ENCODE peak calls at places on chromosomes 7 and 10, in ten cellular contexts. Q, N, T, U, I, R, L, A, E and K are unnamed samples. For H3K36me3, the result is how much of the 10 kb centered on the place peaks cover.

GRCh38 chr7:116395125-116395791 is 104.3 kb upstream of the CAV2 start:
- DNase-seq in I (no peak), Q (no peak), L (no peak), N (peak), T (peak), E (peak), A (no peak), U (no peak), R (no peak), K (no peak)

GRCh38 chr10:93458821-93459257 is 23.3 kb downstream of the MYOF start:
- DNase-seq in N (peak), L (peak), Q (no peak), I (no peak), U (no peak), T (peak), A (peak), E (peak), R (peak), K (peak)

GRCh38 chr10:62103857-62104256 is 164.8 kb downstream of the RTKN2 start:
- DNase-seq in R (no peak), T (no peak), E (no peak), Q (no peak), L (no peak), I (no peak), U (no peak), A (no peak), N (no peak), K (no peak)

GRCh38 chr10:49056356-49056755 is 59.0 kb downstream of the VSTM4 start:
- DNase-seq in L (no peak), I (no peak), T (no peak), R (peak), Q (no peak), E (no peak), N (no peak), U (no peak), A (no peak), K (no peak)

GRCh38 chr10:34764347-34764991 is 50.6 kb downstream of the PARD3 start:
- DNase-seq in U (no peak), A (no peak), N (no peak), I (no peak), E (no peak), Q (no peak), L (no peak), T (no peak), R (no peak), K (no peak)

GRCh38 chr10:27742926-27743735 is 2.5 kb downstream of the MKX start:
- DNase-seq in A (peak), E (peak), U (no peak), N (no peak), L (peak), R (no peak), Q (peak), I (peak), T (peak), K (peak)

GRCh38 chr10:31749981-31750850 is 178.4 kb downstream of the ARHGAP12 start:
- DNase-seq in E (no peak), Q (no peak), I (no peak), R (peak), T (peak), A (peak), L (no peak), U (no peak), N (no peak), K (peak)

GRCh38 chr10:4234661-4235060 is 449.7 kb upstream of the KLF6 start:
- DNase-seq in R (no peak), L (no peak), Q (peak), U (peak), N (no peak), A (no peak), T (no peak), E (no peak), I (no peak), K (no peak)

GRCh38 chr7:99514050-99514449 is 9.6 kb downstream of the ZKSCAN5 start:
- DNase-seq in L (no peak), Q (no peak), E (no peak), A (no peak), N (no peak), I (no peak), U (no peak), R (no peak), T (no peak), K (no peak)

GRCh38 chr10:104328916-104329710 is 9.2 kb downstream of the ITPRIP start:
- DNase-seq in I (no peak), T (peak), Q (peak), A (peak), L (peak), E (peak), U (peak), N (peak), R (peak), K (no peak)

GRCh38 chr7:26853788-26854393 is 10.5 kb downstream of the SKAP2 start:
- DNase-seq in L (no peak), T (peak), R (no peak), U (no peak), A (no peak), E (peak), N (no peak), Q (peak), I (no peak), K (no peak)

GRCh38 chr10:24119919-24120318 is 89.0 kb upstream of the KIAA1217 start:
- DNase-seq in U (no peak), E (no peak), L (no peak), A (no peak), T (no peak), Q (no peak), N (no peak), I (no peak), R (no peak), K (no peak)

GRCh38 chr10:24120651-24121050 is 88.3 kb upstream of the KIAA1217 start:
- DNase-seq in E (no peak), U (no peak), L (no peak), T (no peak), N (no peak), A (no peak), Q (no peak), R (no peak), I (no peak), K (no peak)

GRCh38 chr10:24115403-24115802 is 93.5 kb upstream of the KIAA1217 start:
- DNase-seq in I (no peak), U (no peak), R (no peak), T (no peak), A (no peak), E (no peak), Q (no peak), L (no peak), N (no peak), K (no peak)

GRCh38 chr10:24114561-24114960 is 94.4 kb upstream of the KIAA1217 start:
- DNase-seq in E (no peak), L (no peak), I (no peak), A (no peak), T (no peak), R (no peak), Q (no peak), N (no peak), U (no peak), K (no peak)

DNA sequence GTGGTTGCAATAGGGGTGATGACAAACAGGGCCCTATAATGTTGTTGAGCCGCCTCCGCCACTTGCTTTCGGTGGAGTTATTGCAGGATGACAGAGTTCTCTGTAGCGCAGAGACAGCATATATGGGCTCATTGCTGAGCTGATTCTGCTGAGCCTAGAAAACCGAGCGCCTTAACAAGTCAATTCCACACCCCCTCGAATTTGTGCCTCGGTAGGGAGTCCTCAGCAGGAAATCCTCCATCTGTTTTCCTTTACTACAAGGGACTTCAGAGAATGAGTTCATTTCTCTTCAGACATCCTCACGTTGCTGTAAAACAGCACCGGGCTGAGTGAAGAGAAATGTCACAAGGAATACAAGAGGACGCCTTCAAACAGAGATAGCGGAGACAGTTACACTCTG is 90.7 kb upstream of the KIAA1217 start:
- DNase-seq in U (no peak), L (no peak), Q (no peak), T (no peak), I (no peak), E (no peak), N (no peak), R (peak), A (no peak), K (no peak)
- H3K4me3 ChIP-seq in U (no peak), L (peak), Q (no peak), T (no peak), I (no peak), E (no peak), N (no peak), R (no peak), A (peak), K (no peak)

DNA sequence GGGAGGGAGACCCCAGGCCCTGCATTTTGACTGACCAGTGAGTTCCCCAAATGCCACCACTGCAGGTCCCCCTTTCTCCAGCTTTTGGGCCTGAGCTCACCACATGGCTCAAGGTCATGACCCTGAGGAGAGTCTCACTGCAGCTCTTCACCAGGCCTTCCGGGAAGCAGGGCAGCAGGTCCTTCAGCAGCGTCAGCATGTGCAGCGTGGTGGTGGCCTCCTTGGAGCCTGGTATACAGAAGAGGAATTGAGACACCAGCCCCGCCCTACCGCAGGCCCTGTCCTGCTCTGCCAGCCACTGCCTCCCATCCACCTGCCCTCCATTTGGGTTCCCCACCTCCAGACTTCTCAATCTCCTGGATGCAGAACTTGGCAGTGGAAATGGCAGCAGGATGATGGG is 13.0 kb downstream of the RRP12 start:
- DNase-seq in A (no peak), R (peak), I (no peak), L (no peak), N (no peak), U (no peak), E (no peak), T (no peak), Q (no peak), K (no peak)
- H3K36me3 ChIP-seq in A (under half), R (half or more), I (under half), L (half or more), N (under half), U (under half), E (under half), T (under half), Q (under half), K (under half)

DNA sequence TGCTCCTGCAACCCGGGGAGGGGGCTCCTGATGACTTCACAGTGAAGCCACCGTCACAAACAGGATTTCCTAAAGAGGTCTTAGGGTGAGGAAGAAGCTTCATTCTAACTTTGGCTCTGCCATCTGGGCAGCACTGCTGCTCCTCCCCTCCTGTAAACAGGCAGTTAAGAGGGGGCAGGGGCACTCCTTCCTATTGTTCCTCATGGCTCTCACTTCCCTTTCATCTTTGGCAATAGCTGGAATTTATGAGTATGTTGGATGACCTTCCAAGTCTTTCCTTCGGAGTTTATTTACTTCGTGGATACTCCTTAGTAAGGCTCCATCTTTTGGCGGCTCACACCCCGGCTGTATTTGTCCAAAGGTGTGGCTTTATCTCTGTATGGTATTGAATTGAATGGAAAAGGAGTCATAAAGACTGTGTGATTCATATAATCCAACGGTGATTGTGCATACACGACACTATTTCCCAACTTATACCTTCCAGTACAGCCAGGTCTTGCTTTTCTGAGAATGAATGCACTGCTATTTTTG is 55.4 kb upstream of the FAM133B start:
- DNase-seq in E (peak), T (peak), A (no peak), I (peak), R (peak), L (no peak), N (peak), Q (no peak), U (no peak), K (no peak)
- H3K4me3 ChIP-seq in E (no peak), T (no peak), A (no peak), I (no peak), R (no peak), L (no peak), N (no peak), Q (no peak), U (no peak), K (no peak)

GRCh38 chr7:139246905-139247304 is 15.9 kb downstream of the UBN2 start:
- DNase-seq in R (no peak), L (no peak), A (no peak), N (no peak), E (peak), U (no peak), I (no peak), Q (no peak), T (no peak), K (no peak)

GRCh38 chr7:139245401-139245800 is 14.4 kb downstream of the UBN2 start:
- DNase-seq in A (no peak), T (no peak), I (no peak), U (no peak), N (no peak), E (no peak), L (no peak), Q (no peak), R (no peak), K (no peak)

GRCh38 chr7:139246494-139246893 is 15.5 kb downstream of the UBN2 start:
- DNase-seq in N (no peak), R (no peak), T (no peak), L (no peak), U (no peak), I (no peak), E (no peak), Q (no peak), A (no peak), K (no peak)

GRCh38 chr7:139242741-139243281 is 11.8 kb downstream of the UBN2 start:
- DNase-seq in T (peak), I (no peak), Q (no peak), A (no peak), L (no peak), R (no peak), U (no peak), E (peak), N (peak), K (no peak)

DNA sequence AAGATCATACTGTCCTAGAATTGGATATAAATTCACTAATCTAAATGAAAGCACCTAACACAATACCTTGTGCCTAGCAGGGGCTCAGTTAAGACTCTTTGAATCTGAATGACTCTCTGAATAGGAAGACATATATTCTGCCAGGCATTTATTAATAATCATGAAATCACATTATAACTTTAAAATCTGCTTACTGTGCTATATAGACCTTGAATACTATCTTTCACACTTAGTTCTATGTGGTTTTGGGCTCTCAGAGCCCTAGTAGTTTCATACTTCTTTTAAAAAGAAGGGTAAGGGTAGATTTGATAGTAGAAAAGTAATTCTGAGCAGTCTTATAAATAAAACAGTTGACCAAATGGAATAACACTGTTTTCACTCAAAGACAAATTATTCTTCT is 10.2 kb downstream of the UBN2 start:
- DNase-seq in E (no peak), R (no peak), L (no peak), A (no peak), T (no peak), U (no peak), N (no peak), Q (no peak), I (no peak), K (no peak)
- H3K36me3 ChIP-seq in E (under half), R (under half), L (half or more), A (under half), T (under half), U (under half), N (under half), Q (under half), I (half or more), K (under half)

GRCh38 chr7:42494722-42495121 is 257.7 kb upstream of the GLI3 start:
- DNase-seq in A (peak), U (no peak), Q (no peak), L (no peak), N (no peak), T (no peak), I (no peak), E (peak), R (no peak), K (no peak)

GRCh38 chr7:42494199-42494710 is 257.2 kb upstream of the GLI3 start:
- DNase-seq in R (no peak), L (no peak), A (no peak), I (no peak), N (no peak), T (no peak), Q (no peak), E (peak), U (no peak), K (no peak)

GRCh38 chr7:42492895-42493294 is 255.9 kb upstream of the GLI3 start:
- DNase-seq in R (no peak), I (no peak), U (no peak), Q (no peak), L (no peak), T (no peak), N (no peak), A (no peak), E (no peak), K (no peak)

GRCh38 chr7:42495251-42495650 is 258.2 kb upstream of the GLI3 start:
- DNase-seq in U (no peak), T (no peak), N (no peak), I (no peak), E (peak), R (no peak), L (no peak), A (no peak), Q (no peak), K (no peak)

DNA sequence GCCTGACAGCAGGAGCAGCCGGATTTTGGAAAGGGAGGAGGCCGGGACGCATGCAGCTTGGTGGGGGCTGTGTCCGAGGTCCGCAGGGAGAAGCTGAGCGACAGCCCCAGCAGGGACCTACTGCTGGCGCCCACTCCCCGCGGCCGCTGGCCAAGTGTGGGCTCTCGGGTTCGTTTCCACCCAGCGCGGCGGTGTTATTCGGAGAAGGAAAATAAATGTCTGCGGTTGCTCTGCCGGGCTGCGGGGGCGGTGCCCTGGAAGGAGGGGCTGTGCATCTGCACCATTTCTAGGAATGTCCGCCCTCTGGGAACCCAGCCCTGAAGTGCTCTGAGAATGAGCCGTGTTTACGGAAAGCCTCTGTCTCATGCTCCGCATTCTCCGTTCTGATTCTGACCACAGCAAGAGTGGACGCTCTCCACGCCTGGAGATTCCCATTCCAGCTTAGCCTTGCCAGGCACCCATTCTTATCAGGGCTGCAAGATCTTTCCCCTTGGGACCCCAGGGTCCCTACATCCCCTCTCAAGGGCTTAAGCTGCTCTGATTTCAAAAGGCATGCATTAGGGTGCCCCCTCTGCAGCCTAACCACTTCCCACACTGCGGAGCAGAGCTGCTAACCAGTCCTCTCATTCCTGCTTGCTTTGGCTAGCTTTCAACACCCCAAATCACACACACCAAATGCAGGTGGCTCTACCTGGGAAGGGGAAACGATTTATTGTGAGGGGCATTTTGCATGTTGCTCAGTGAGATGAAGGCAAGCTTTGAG is 256.6 kb upstream of the GLI3 start:
- DNase-seq in Q (no peak), T (peak), A (peak), L (peak), R (peak), E (peak), U (no peak), I (peak), N (no peak), K (peak)
- H3K4me3 ChIP-seq in Q (no peak), T (no peak), A (peak), L (peak), R (no peak), E (peak), U (no peak), I (peak), N (no peak), K (no peak)

DNA sequence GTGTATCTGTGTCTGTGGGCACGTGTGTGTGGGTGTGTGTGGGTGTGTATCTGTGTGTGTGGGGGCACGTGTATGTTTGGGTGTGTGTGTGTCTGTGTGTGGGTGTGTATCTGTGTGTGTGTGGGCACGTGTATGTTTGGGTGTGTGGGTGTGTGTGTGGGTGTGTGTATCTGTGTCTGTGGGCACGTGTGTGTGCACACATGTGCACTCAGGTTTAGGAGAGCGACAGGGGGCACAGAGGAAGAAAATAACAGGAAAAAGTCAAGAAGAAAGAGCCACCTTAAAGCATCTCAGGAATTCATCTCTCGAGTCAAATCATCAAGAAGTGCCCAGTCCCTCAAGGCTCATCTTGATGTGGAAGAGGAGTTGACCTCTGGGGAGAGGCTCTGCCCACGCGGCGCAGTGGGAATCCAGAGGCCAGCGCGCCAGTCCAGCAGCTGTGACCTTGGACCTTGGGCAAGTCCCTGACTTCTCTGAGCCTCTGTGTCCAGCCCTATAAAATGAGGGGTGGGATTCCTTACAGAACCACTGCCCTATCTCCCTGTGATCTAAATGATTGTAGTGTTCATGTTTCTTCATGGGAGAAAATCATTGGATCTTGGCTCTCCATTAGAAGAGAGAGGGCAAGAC is 147.7 kb downstream of the RGS10 start:
- DNase-seq in T (no peak), L (no peak), E (no peak), I (no peak), A (no peak), U (no peak), Q (no peak), R (no peak), N (no peak), K (no peak)
- H3K36me3 ChIP-seq in T (under half), L (under half), E (under half), I (under half), A (under half), U (under half), Q (under half), R (under half), N (under half), K (under half)

GRCh38 chr10:96201525-96201924 is 69.8 kb downstream of the BLNK start:
- DNase-seq in T (no peak), R (no peak), L (no peak), E (no peak), U (no peak), I (no peak), Q (no peak), A (no peak), N (no peak), K (no peak)
- H3K4me3 ChIP-seq in T (no peak), R (no peak), L (no peak), E (no peak), U (no peak), I (no peak), Q (no peak), A (no peak), N (no peak), K (no peak)